ENCODE peak calls at places on chromosome 13, in seven cellular contexts. V, D, B, R, H, A and U are unnamed samples.

GRCh38 chr13:112870737-112871287 is 98.2 kb upstream of the MCF2L start:
- DNase-seq in V (no peak), D (no peak), B (no peak), R (no peak), H (peak; percentile 5), A (no peak), U (no peak)

GRCh38 chr13:92830821-92831220 is 395.8 kb upstream of the GPC6 start:
- DNase-seq in V (no peak), D (no peak), B (no peak), R (no peak), H (no peak), A (no peak), U (no peak)

GRCh38 chr13:89746554-89746953 is 1600.9 kb upstream of the MIR17HG start:
- DNase-seq in V (no peak), D (peak; percentile 22), B (no peak), R (no peak), H (no peak), A (no peak), U (no peak)

GRCh38 chr13:21309542-21310172 is 133.2 kb downstream of the MRPL57 start:
- DNase-seq in V (no peak), D (no peak), B (no peak), R (no peak), H (no peak), A (no peak), U (no peak)

GRCh38 chr13:50400035-50400726 is 384.9 kb downstream of the KCNRG start:
- DNase-seq in V (no peak), D (peak; percentile 69), B (peak; percentile 15), R (no peak), H (no peak), A (peak; percentile 50), U (no peak)

GRCh38 chr13:76711515-76712182 is 174.6 kb downstream of the KCTD12 start:
- DNase-seq in V (no peak), D (peak; percentile 98), B (peak; percentile 94), R (no peak), H (peak; percentile 41), A (peak; percentile 98), U (no peak)

GRCh38 chr13:47017476-47017875 is 120.6 kb upstream of the HTR2A start:
- DNase-seq in V (no peak), D (peak; percentile 29), B (peak; percentile 28), R (no peak), H (no peak), A (peak; percentile 60), U (no peak)

GRCh38 chr13:19089315-19089714 is 92.3 kb downstream of the TUBA3C start:
- DNase-seq in V (no peak), D (no peak), B (no peak), R (no peak), H (no peak), A (no peak), U (no peak)

GRCh38 chr13:38866649-38867048 is 124.0 kb downstream of the STOML3 start:
- DNase-seq in V (no peak), D (no peak), B (no peak), R (no peak), H (no peak), A (no peak), U (no peak)

GRCh38 chr13:22047082-22047784 is 376.4 kb downstream of the FGF9 start:
- DNase-seq in V (no peak), D (no peak), B (peak; percentile 64), R (no peak), H (no peak), A (no peak), U (no peak)

GRCh38 chr13:32164622-32165268 is 133.2 kb downstream of the FRY start:
- DNase-seq in V (no peak), D (peak; percentile 78), B (peak; percentile 66), R (peak; percentile 26), H (no peak), A (peak; percentile 82), U (peak; percentile 8)

GRCh38 chr13:35332134-35332533 is 144.4 kb downstream of the MAB21L1 start:
- DNase-seq in V (no peak), D (no peak), B (no peak), R (no peak), H (no peak), A (no peak), U (no peak)

GRCh38 chr13:60074397-60074796 is 89.3 kb downstream of the DIAPH3 start:
- DNase-seq in V (no peak), D (no peak), B (peak; percentile 50), R (no peak), H (no peak), A (no peak), U (no peak)

GRCh38 chr13:103351035-103351828 is 285.0 kb upstream of the SLC10A2 start:
- DNase-seq in V (no peak), D (peak; percentile 39), B (no peak), R (no peak), H (no peak), A (peak; percentile 55), U (no peak)

GRCh38 chr13:72851678-72852014 is 69.7 kb downstream of the PIBF1 start:
- DNase-seq in V (no peak), D (no peak), B (no peak), R (no peak), H (no peak), A (no peak), U (no peak)

GRCh38 chr13:99894105-99894504 is 77.5 kb downstream of the ZIC5 start:
- DNase-seq in V (no peak), D (no peak), B (no peak), R (no peak), H (no peak), A (no peak), U (no peak)

GRCh38 chr13:99895428-99895998 is 76.1 kb downstream of the ZIC5 start:
- DNase-seq in V (no peak), D (no peak), B (no peak), R (peak; percentile 22), H (no peak), A (peak; percentile 1), U (no peak)

GRCh38 chr13:99895999-99896695 is 75.4 kb downstream of the ZIC5 start:
- DNase-seq in V (no peak), D (no peak), B (no peak), R (no peak), H (no peak), A (no peak), U (no peak)

GRCh38 chr13:99893567-99893966 is 78.0 kb downstream of the ZIC5 start:
- DNase-seq in V (no peak), D (no peak), B (no peak), R (no peak), H (no peak), A (no peak), U (no peak)

GRCh38 chr13:99894835-99895427 is 76.6 kb downstream of the ZIC5 start:
- DNase-seq in V (no peak), D (peak; percentile 4), B (no peak), R (no peak), H (no peak), A (peak; percentile 1), U (no peak)
- H3K4me3 ChIP-seq in V (no peak overlapping the region), D (peak overlapping the region; percentile 15), B (no peak overlapping the region), R (peak overlapping the region; percentile 2), H (peak overlapping the region; percentile 23), A (peak overlapping the region; percentile 36), U (no peak overlapping the region)

DNA sequence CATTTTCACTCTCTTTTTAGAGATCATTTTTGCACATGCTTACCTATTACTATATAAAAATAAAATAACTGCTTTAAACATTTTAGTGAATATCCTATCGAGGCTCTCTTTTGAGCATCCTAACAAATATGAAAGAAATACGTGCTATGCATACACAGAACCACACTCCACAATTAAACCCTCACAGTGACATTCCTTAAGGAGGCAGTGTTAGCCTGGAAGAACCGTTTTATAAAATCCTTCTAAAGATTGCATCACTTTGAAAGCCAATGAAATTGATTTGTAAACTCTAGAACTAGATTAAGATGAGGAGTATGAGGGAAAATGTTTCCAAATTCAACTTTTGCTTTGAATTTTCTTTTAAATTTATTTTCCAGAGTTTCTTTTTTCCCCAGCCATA is 11.1 kb upstream of the ENOX1 start:
- DNase-seq in V (no peak), D (peak; percentile 38), B (peak; percentile 11), R (no peak), H (no peak), A (peak; percentile 38), U (no peak)
- H3K4me3 ChIP-seq in V (no peak overlapping the region), D (no peak overlapping the region), B (no peak overlapping the region), R (no peak overlapping the region), H (no peak overlapping the region), A (no peak overlapping the region), U (no peak overlapping the region)

GRCh38 chr13:51643882-51644281 is 59.6 kb downstream of the WDFY2 start:
- DNase-seq in V (peak; percentile 87), D (peak; percentile 92), B (peak; percentile 95), R (no peak), H (no peak), A (peak; percentile 93), U (no peak)

GRCh38 chr13:51644649-51645048 is 60.4 kb downstream of the WDFY2 start:
- DNase-seq in V (peak; percentile 75), D (peak; percentile 62), B (peak; percentile 21), R (no peak), H (no peak), A (peak; percentile 61), U (no peak)

GRCh38 chr13:51645154-51645650 is 60.9 kb downstream of the WDFY2 start:
- DNase-seq in V (peak; percentile 63), D (peak; percentile 93), B (peak; percentile 57), R (peak; percentile 79), H (no peak), A (peak; percentile 90), U (peak; percentile 30)

GRCh38 chr13:51646041-51646670 is 61.9 kb downstream of the WDFY2 start:
- DNase-seq in V (no peak), D (no peak), B (no peak), R (peak; percentile 21), H (no peak), A (no peak), U (no peak)

DNA sequence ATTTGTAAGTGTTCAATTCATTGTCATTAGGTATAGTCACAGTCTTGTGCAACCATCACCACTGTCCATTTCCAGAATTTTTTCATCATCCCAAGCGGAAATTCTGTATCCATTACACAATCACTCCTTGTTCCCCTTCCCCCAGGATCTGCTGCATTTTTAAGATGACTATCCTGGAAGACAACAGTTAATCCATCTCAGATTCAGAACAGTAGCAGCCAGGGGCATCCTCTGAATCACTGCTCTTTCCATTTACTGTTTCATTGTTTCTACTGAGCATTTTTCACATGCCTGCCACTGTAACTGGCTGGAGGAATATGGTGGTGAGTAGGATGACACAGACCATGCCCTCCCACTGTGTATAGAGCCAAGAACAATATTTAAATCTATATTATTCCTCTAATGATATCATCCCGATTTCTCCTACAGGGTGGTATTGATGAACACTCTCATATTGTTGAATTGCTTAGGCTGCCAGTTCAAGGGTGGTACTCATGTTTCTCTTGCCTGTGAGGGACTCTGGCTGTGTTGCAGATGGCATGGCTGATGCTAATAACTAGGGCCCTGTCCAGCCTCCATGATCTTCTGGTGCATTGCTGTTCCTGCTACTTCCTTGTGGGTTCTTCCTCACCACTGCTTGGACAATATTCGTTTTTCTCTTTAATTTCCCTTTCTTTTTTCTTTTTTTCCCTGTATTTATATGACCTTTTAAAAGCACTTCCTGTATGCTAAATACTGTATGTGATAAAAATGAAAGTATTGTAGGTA is 59.0 kb downstream of the WDFY2 start:
- DNase-seq in V (peak; percentile 70), D (peak; percentile 83), B (peak; percentile 91), R (no peak), H (no peak), A (peak; percentile 93), U (no peak)
- H3K4me3 ChIP-seq in V (peak overlapping the region; percentile 23), D (no peak overlapping the region), B (no peak overlapping the region), R (no peak overlapping the region), H (no peak overlapping the region), A (peak overlapping the region; percentile 1), U (no peak overlapping the region)

DNA sequence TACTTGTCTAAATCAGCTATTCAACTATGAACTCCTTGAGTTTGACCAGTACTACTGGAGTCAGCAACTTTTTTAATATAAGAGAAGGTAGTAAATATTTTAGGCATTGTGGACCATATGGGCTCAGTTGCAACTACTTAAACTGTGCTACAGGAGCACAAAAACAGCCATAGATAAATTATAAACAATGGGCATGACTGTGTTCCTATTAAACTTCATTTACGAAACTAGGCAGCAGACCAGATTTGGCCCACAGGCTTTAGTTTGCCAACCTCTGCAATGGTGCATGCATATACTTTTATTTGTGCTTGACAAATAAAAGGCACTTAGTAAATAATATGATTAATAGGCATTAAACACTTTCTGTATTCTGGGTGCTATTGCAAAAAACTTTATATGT is 7.6 kb downstream of the FNDC3A start:
- DNase-seq in V (no peak), D (no peak), B (no peak), R (no peak), H (no peak), A (no peak), U (no peak)
- H3K4me3 ChIP-seq in V (no peak overlapping the region), D (no peak overlapping the region), B (no peak overlapping the region), R (no peak overlapping the region), H (no peak overlapping the region), A (no peak overlapping the region), U (no peak overlapping the region)